ENCODE peak calls at places on chromosomes 16 and 17, in five cellular contexts. H, B, I, S and W are unnamed samples.
A peak's percentile ranks its signal among the peaks of the same experiment; 100 is the strongest.

GRCh38 chr17:75348386-75349012 is 57.0 kb downstream of the GRB2 start:
- DNase-seq in H (no peak), B (no peak), I (no peak), S (no peak), W (no peak)

GRCh38 chr17:65730711-65731169 is 169.3 kb upstream of the AXIN2 start:
- DNase-seq in H (no peak), B (no peak), I (no peak), S (peak; percentile 64), W (no peak)

GRCh38 chr16:53282975-53283946 is 151.0 kb upstream of the RBL2 start:
- DNase-seq in H (no peak), B (no peak), I (no peak), S (no peak), W (no peak)

GRCh38 chr17:6452471-6453266 is 8.4 kb downstream of the PIMREG start:
- DNase-seq in H (peak; percentile 38), B (peak; percentile 9), I (no peak), S (no peak), W (no peak)

GRCh38 chr17:70344356-70345060 is 175.2 kb downstream of the KCNJ2 start:
- DNase-seq in H (no peak), B (no peak), I (no peak), S (no peak), W (no peak)

GRCh38 chr17:80030730-80031410 is 4.8 kb downstream of the TBC1D16 start:
- DNase-seq in H (peak; percentile 37), B (no peak), I (no peak), S (no peak), W (peak; percentile 89)

GRCh38 chr16:57186630-57187507 is 740 bp downstream of the RSPRY1 start:
- DNase-seq in H (peak; percentile 79), B (peak; percentile 48), I (peak; percentile 24), S (no peak), W (peak; percentile 56)

GRCh38 chr17:68310141-68310540 is 18.8 kb downstream of the ARSG start:
- DNase-seq in H (no peak), B (no peak), I (no peak), S (no peak), W (no peak)

GRCh38 chr17:49193513-49194296 is 16.7 kb downstream of the GNGT2 start:
- DNase-seq in H (peak; percentile 79), B (peak; percentile 81), I (peak; percentile 60), S (peak; percentile 85), W (no peak)

GRCh38 chr17:30267625-30268024 is 24.1 kb downstream of the BLMH start:
- DNase-seq in H (no peak), B (no peak), I (no peak), S (no peak), W (no peak)

DNA sequence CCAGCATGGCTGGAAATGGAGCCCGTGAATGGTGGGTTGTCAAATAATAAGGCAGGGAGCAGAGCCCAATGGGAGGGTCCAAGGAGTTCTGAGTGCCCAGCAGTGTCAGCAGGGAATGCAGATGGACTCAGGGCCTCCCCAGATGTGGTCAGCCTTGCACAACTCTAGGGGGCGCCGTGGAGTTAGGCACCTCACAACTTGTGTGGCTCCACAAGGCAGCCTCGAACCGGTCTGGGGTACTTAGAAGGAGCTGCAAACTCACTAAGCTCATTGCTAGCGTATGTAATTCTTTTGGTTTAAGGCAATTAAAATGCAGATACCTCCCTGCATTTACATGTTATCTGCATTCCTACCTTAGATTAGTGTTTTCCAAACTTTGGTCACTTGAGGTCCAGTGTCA is 18.1 kb downstream of the IRF8 start:
- DNase-seq in H (peak; percentile 68), B (no peak), I (peak; percentile 20), S (no peak), W (no peak)
- TF ChIP-seq CTCF in H (no peak), B (no peak), I (peak; percentile 48), S (no peak), W (no peak)

DNA sequence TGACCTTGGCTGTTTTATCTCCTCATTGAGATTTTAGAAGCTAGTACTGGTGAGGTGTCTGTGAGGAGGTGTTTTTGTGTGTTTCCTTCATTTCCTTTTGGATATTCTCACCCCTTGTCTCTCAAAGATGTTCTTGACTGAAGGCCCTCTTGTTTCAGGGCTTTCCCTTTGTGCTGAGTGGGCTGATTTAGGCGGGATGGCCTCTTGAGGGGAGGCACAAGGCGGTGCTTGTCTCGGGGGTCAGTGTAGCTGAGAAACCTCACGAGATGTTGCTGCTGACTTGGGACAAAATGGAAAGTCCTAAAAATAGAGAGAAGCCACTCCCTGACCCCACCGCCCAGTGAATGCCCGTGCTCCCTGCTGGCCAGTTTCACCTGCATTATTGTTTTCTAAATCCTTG is 14.2 kb downstream of the CRAMP1 start:
- DNase-seq in H (no peak), B (no peak), I (no peak), S (no peak), W (no peak)
- H3K36me3 ChIP-seq in H (peaks cover 100% of the 10 kb centered on the region), B (no peaks in the 10 kb centered on the region), I (peaks cover 86% of the 10 kb centered on the region), S (peaks cover 17% of the 10 kb centered on the region), W (no peaks in the 10 kb centered on the region)

DNA sequence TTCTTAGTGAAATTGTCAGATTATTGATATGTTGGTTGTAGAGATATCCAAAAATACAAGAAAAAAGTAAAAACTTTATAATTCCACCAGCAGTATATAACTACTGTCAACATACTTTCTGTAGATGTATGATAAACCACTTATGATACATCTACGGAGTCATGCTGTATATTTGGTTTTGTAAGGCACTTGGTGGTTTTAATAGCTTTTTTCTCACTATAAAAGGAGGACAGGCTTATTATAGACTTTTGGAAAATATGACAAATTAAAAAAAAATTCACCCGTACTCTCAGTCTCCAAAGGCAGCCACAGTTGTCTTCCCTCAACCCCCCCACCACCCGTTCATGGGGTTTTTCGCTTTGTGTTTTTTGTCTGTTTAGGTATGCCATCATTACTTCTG is 14.8 kb downstream of the RAI1 start:
- DNase-seq in H (no peak), B (no peak), I (no peak), S (no peak), W (no peak)
- H3K27ac ChIP-seq in H (peak overlapping the region; percentile 91), B (no peak overlapping the region), I (no peak overlapping the region), S (peak overlapping the region; percentile 98), W (peak overlapping the region; percentile 95)

DNA sequence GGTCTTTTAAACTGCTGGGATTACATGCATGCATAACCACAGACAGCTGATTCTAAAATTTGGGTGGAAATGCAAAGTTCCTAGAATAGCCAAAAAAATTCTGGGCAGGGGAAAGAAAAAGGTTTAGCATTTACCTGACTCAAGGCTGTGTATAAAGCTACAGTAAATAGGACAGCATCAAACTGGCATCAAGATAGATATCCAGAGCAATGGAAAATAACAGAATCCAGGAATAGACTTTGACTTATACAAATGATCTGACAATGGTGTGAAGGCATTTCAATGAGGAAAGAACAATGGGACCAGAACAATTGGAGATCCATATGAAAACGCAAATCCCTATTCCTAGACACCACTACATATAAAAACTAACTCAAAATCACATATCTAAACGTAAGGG is 12.9 kb downstream of the ANKFY1 start:
- DNase-seq in H (no peak), B (no peak), I (no peak), S (no peak), W (no peak)
- TF ChIP-seq CTCF in H (no peak), B (no peak), I (no peak), S (no peak), W (no peak)

GRCh38 chr17:81844887-81845286 is 10.0 kb upstream of the PPP1R27 start:
- DNase-seq in H (peak; percentile 53), B (no peak), I (no peak), S (no peak), W (no peak)

GRCh38 chr17:81845361-81845760 is 10.5 kb upstream of the PPP1R27 start:
- DNase-seq in H (peak; percentile 64), B (no peak), I (no peak), S (no peak), W (no peak)

GRCh38 chr17:81842725-81843504 is 8.1 kb upstream of the PPP1R27 start:
- DNase-seq in H (peak; percentile 66), B (no peak), I (no peak), S (no peak), W (peak; percentile 92)

GRCh38 chr17:81843713-81844326 is 9.0 kb upstream of the PPP1R27 start:
- DNase-seq in H (peak; percentile 54), B (no peak), I (no peak), S (no peak), W (no peak)

DNA sequence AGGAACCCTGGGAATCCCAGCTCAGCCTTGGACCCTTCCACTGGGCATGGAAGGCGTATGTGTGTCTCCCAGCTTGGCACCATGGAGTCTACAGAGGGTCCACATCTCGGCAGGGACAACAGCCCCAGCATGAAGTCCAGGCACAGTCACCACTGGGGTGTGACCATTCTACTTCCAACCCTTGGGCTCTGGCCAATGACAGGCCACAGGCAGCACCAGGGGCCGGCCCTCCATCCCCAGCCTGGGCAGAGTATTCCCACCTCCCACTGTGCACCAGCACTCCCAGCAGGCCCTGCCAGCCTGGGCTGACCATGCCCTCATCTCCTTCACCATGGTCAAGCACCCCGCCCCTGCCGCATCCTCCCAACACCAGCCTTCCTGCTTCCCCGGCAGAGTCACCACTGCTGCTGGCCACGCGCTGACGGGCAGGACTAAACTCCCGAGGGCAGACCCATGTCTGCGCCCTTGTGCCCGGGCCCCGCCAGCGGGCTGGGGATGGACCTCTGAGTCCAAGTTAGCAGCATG is 9.5 kb upstream of the PPP1R27 start:
- DNase-seq in H (peak; percentile 77), B (no peak), I (no peak), S (no peak), W (no peak)
- H3K36me3 ChIP-seq in H (peaks cover 77% of the 10 kb centered on the region), B (no peaks in the 10 kb centered on the region), I (peaks cover 63% of the 10 kb centered on the region), S (peaks cover 38% of the 10 kb centered on the region), W (peaks cover 60% of the 10 kb centered on the region)